ENCODE peak calls at places on chromosomes 7 and 10, in five cellular contexts. D is CD4-positive, alpha-beta memory T cell; M is lower lobe of right lung; S is tibial artery; A is sigmoid colon. H is an unnamed sample.

GRCh38 chr7:100486753-100487446 is 3.2 kb downstream of the NYAP1 start:
- DNase-seq in S (no peak), D (no peak), M (no peak), A (no peak), H (peak; percentile 62)

GRCh38 chr10:84352251-84352842 is 24.0 kb downstream of the CCSER2 start:
- DNase-seq in A (peak; percentile 67), S (no peak), D (peak; percentile 78), M (peak; percentile 62), H (no peak)

GRCh38 chr10:32971536-32972091 is 13.6 kb upstream of the ITGB1 start:
- DNase-seq in S (no peak), D (no peak), M (no peak), A (no peak), H (no peak)

GRCh38 chr10:89283988-89284475 is 17.8 kb upstream of the IFIT2 start:
- DNase-seq in M (no peak), S (peak; percentile 84), D (no peak), A (peak; percentile 92), H (no peak)

GRCh38 chr7:50641442-50642405 is 76.5 kb upstream of the DDC start:
- DNase-seq in M (no peak), S (no peak), A (peak; percentile 62), D (no peak), H (no peak)

GRCh38 chr10:75779276-75779675 is 347.9 kb downstream of the LRMDA start:
- DNase-seq in D (no peak), S (peak; percentile 28), A (no peak), M (no peak), H (no peak)

GRCh38 chr7:47720141-47720906 is 138.4 kb upstream of the TNS3 start:
- DNase-seq in S (no peak), A (peak; percentile 96), M (no peak), D (no peak), H (no peak)

GRCh38 chr7:101124376-101125056 is 2.4 kb upstream of the SERPINE1 start:
- DNase-seq in A (no peak), M (no peak), D (no peak), S (no peak), H (no peak)

GRCh38 chr7:28999421-28999820 is 41.3 kb upstream of the TRIL start:
- DNase-seq in S (no peak), A (no peak), D (no peak), M (no peak), H (no peak)

GRCh38 chr7:77537595-77538185 is 595 bp downstream of the PTPN12 start:
- DNase-seq in D (peak; percentile 54), A (peak; percentile 74), S (peak; percentile 38), M (peak; percentile 64), H (peak; percentile 26)

GRCh38 chr7:3307437-3307836 is 6.4 kb downstream of the SDK1 start:
- DNase-seq in D (no peak), A (no peak), M (no peak), S (no peak), H (no peak)
- H3K4me1 ChIP-seq in D (peaks cover 3% of the 10 kb centered on the region), A (peaks cover 50% of the 10 kb centered on the region), M (no peaks in the 10 kb centered on the region), S (no peaks in the 10 kb centered on the region), H (no peaks in the 10 kb centered on the region)

DNA sequence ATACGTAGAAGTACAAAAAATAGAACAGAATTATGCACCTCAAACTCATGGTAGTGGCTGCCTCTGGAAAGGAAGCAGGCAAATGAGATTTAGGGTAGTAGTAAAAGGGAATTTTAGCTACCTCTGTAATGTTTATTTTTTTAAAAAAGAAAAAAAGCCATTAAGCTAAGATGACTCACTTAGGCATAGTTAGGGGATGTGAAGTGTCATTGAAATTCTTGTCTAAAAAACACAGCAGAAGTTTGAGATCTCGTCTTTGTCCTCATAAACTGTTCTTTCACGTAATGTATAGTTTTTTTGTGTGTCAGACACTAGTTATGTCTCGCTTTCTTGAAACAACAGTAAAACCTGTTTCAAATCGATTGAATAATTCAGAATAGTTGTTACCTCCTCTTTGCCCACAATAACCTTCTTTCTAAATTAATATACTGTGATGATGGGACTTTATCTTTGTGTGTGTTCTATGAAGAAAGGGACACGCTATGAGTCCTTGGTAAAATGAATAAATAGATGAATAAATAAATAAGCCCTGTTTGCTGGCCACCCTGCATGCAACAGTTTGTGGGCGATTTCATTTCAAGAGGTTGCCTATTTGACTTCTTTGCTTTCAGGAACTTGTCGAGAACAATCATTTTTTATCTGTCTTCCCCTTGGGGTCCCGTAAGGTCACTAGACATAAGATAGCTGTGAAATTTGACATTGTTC is 14.5 kb upstream of the FBXW4 start:
- DNase-seq in S (no peak), D (no peak), M (no peak), A (no peak), H (no peak)
- H3K4me3 ChIP-seq in S (no peak overlapping the region), D (no peak overlapping the region), M (no peak overlapping the region), A (no peak overlapping the region), H (no peak overlapping the region)

DNA sequence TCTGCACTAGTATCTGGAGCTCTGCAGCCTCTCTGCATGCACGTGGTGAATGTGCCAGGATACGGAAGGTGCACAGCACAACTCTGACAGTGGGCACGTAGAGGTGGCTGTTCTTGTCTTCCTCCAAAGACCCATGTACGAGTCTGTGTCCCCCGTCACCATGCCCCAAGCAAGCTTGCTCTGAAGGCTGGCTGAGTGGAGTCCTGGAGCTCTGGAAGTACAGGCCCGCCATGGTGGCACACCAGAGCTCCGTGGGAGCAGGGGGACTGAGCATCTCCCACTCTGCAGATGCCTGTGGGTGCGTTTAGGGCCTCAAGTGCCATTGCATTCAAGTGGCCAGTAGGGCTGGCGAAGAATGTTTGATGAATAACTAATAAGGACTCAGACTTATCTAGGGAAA is 17.1 kb downstream of the BCCIP start:
- DNase-seq in D (no peak), M (no peak), S (no peak), A (no peak), H (no peak)
- H3K36me3 ChIP-seq in D (peaks cover 20% of the 10 kb centered on the region), M (peaks cover 78% of the 10 kb centered on the region), S (peaks cover 78% of the 10 kb centered on the region), A (peaks cover 80% of the 10 kb centered on the region), H (peaks cover 65% of the 10 kb centered on the region)

GRCh38 chr10:1548146-1548545 is 189.2 kb downstream of the ADARB2 start:
- DNase-seq in A (no peak), D (no peak), M (no peak), S (no peak), H (no peak)
- H3K4me1 ChIP-seq in A (no peaks in the 10 kb centered on the region), D (no peaks in the 10 kb centered on the region), M (no peaks in the 10 kb centered on the region), S (no peaks in the 10 kb centered on the region), H (no peaks in the 10 kb centered on the region)

GRCh38 chr10:103661198-103661950 is 167.9 kb downstream of the NEURL1 start:
- DNase-seq in A (peak; percentile 98), D (peak; percentile 86), S (peak; percentile 95), M (peak; percentile 87), H (no peak)

GRCh38 chr10:103661951-103662405 is 168.5 kb downstream of the NEURL1 start:
- DNase-seq in M (no peak), S (no peak), A (no peak), D (no peak), H (no peak)

GRCh38 chr10:103658049-103658577 is 164.6 kb downstream of the NEURL1 start:
- DNase-seq in M (no peak), D (no peak), S (no peak), A (no peak), H (no peak)

GRCh38 chr10:103659674-103660363 is 166.3 kb downstream of the NEURL1 start:
- DNase-seq in A (peak; percentile 92), S (peak; percentile 82), D (peak; percentile 77), M (peak; percentile 75), H (no peak)

GRCh38 chr10:103660364-103661197 is 167.1 kb downstream of the NEURL1 start:
- DNase-seq in M (peak; percentile 59), S (no peak), D (no peak), A (peak; percentile 78), H (no peak)
- H3K4me3 ChIP-seq in M (peak overlapping the region; percentile 69), S (peak overlapping the region; percentile 84), D (peak overlapping the region; percentile 49), A (peak overlapping the region; percentile 46), H (no peak overlapping the region)

DNA sequence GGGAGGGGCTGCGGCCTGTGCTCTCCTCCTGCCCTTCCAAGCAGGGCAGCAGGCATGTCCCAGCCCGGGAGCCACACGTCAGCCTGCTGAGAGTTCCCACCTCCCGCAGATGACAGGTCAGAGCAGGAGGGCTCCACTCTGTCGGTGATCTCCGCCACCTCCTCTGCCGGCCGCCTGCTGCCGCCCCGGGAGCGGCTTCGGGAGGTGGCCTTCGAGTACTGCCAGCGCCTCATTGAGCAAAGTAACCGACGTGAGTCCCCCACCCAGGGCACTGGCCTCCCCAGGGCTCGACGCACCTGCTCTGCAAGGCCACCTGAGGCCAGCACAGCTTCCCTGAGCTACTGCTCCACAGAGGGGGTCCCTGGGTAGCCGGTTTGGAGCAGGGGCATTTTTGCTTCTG is 9.4 kb downstream of the AP5Z1 start:
- DNase-seq in M (no peak), S (no peak), A (no peak), D (no peak), H (no peak)
- H3K36me3 ChIP-seq in M (peaks cover 94% of the 10 kb centered on the region), S (peaks cover 91% of the 10 kb centered on the region), A (peaks cover 92% of the 10 kb centered on the region), D (peaks cover 67% of the 10 kb centered on the region), H (peaks cover 4% of the 10 kb centered on the region)

GRCh38 chr10:122157451-122157850 is 113.6 kb upstream of the BTBD16 start:
- DNase-seq in A (no peak), D (no peak), M (no peak), S (no peak), H (no peak)

GRCh38 chr10:122158362-122158761 is 112.7 kb upstream of the BTBD16 start:
- DNase-seq in M (no peak), D (no peak), S (no peak), A (no peak), H (no peak)

GRCh38 chr10:122161795-122162194 is 109.3 kb upstream of the BTBD16 start:
- DNase-seq in D (no peak), S (no peak), M (no peak), A (no peak), H (no peak)

GRCh38 chr10:122162566-122163181 is 108.4 kb upstream of the BTBD16 start:
- DNase-seq in M (no peak), S (no peak), D (no peak), A (no peak), H (peak; percentile 32)

DNA sequence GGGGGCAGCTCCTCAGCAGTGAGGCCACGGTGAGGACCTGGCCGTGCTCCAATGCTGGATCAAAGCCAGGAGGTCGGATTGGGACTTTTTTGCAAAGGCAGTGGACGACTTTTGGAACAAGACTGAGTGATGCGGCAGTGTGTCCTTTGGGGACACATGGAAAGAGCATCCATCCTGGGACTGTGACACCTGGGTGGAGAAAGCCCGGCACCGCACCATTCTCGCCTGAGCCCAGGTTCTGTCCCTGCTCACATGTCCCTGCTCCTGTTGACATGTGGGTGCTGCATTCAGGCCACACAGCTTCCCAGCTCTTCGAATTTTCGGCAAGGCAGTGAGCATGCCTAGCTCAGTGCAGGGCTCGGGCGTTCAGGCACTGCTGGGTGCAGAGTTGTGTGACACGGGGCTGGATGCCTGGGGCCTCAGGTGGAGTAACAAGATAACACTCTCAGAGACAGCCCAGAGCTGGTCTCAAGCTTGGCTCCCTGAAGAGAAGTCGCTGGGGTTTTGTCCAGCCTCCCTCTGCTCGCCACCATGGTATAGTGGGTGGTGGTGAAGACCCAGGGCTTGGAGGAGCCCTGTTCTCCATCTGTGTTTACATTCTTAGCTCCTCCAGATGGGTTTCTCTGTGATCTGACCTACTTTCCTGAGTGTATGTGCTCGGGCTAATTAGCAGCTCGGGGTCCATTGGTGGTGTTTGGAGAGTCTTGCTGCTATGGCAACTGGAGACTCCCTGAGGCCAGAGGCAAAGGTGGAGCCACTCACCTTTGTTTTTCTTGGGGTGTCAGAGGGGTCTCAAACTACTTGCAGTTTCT is 111.7 kb upstream of the BTBD16 start:
- DNase-seq in S (no peak), M (no peak), A (no peak), D (no peak), H (no peak)
- H3K4me1 ChIP-seq in S (peaks cover 13% of the 10 kb centered on the region), M (peaks cover 33% of the 10 kb centered on the region), A (peaks cover 58% of the 10 kb centered on the region), D (no peaks in the 10 kb centered on the region), H (peaks cover 5% of the 10 kb centered on the region)

GRCh38 chr7:140375808-140376730 is 22.3 kb downstream of the SLC37A3 start:
- DNase-seq in S (no peak), M (no peak), A (no peak), D (no peak), H (no peak)
- H3K4me3 ChIP-seq in S (no peak overlapping the region), M (no peak overlapping the region), A (no peak overlapping the region), D (peak overlapping the region; percentile 14), H (no peak overlapping the region)